ENCODE peak calls at places on chromosomes 11 and 22, in five cellular contexts. One of them, this sample, is unnamed.

GRCh38 chr22:23243006-23243573 is 62.8 kb downstream of the BCR start:
- DNase-seq in AG10803: no peak
- DNase-seq in omental fat pad: no peak
- DNase-seq in tibial nerve: no peak
- DNase-seq in type B pancreatic cell: no peak
- DNase-seq in this sample: no peak

GRCh38 chr11:129785383-129786111 is 30.1 kb upstream of the TMEM45B start:
- DNase-seq in tibial nerve: no peak
- DNase-seq in type B pancreatic cell: no peak
- DNase-seq in omental fat pad: no peak
- DNase-seq in AG10803: no peak
- DNase-seq in this sample: no peak

GRCh38 chr22:29658171-29658570 is 54.7 kb downstream of the NF2 start:
- DNase-seq in AG10803: no peak
- DNase-seq in omental fat pad: no peak
- DNase-seq in tibial nerve: no peak
- DNase-seq in type B pancreatic cell: no peak
- DNase-seq in this sample: peak; percentile 52

GRCh38 chr22:30305906-30306628 is 16.8 kb upstream of the CASTOR1 start:
- DNase-seq in tibial nerve: no peak
- DNase-seq in type B pancreatic cell: no peak
- DNase-seq in AG10803: no peak
- DNase-seq in omental fat pad: no peak
- DNase-seq in this sample: no peak

GRCh38 chr22:50585238-50585637 is 2.6 kb upstream of the CHKB start:
- DNase-seq in tibial nerve: no peak
- DNase-seq in type B pancreatic cell: no peak
- DNase-seq in AG10803: no peak
- DNase-seq in omental fat pad: no peak
- DNase-seq in this sample: no peak

GRCh38 chr11:75558939-75559843 is 2.9 kb upstream of the SERPINH1 start:
- DNase-seq in tibial nerve: peak; percentile 61
- DNase-seq in type B pancreatic cell: no peak
- DNase-seq in omental fat pad: no peak
- DNase-seq in AG10803: peak; percentile 87
- DNase-seq in this sample: no peak

GRCh38 chr11:95296165-95296564 is 65.2 kb upstream of the SESN3 start:
- DNase-seq in AG10803: no peak
- DNase-seq in type B pancreatic cell: no peak
- DNase-seq in tibial nerve: no peak
- DNase-seq in omental fat pad: no peak
- DNase-seq in this sample: no peak

GRCh38 chr11:120344302-120345004 is 8.2 kb downstream of the ARHGEF12 start:
- DNase-seq in tibial nerve: no peak
- DNase-seq in omental fat pad: no peak
- DNase-seq in type B pancreatic cell: no peak
- DNase-seq in AG10803: peak; percentile 57
- DNase-seq in this sample: no peak

GRCh38 chr22:28949788-28950187 is 66.4 kb downstream of the ZNRF3 start:
- DNase-seq in type B pancreatic cell: no peak
- DNase-seq in omental fat pad: no peak
- DNase-seq in AG10803: peak; percentile 33
- DNase-seq in tibial nerve: no peak
- DNase-seq in this sample: no peak

GRCh38 chr11:12219732-12220131 is 109.3 kb downstream of the MICAL2 start:
- DNase-seq in type B pancreatic cell: no peak
- DNase-seq in tibial nerve: no peak
- DNase-seq in omental fat pad: no peak
- DNase-seq in AG10803: no peak
- DNase-seq in this sample: no peak

GRCh38 chr11:88508808-88509581 is 171.5 kb upstream of the CTSC start:
- DNase-seq in tibial nerve: no peak
- DNase-seq in type B pancreatic cell: no peak
- DNase-seq in AG10803: peak; percentile 19
- DNase-seq in omental fat pad: no peak
- DNase-seq in this sample: no peak

GRCh38 chr11:70806461-70807194 is 408.3 kb downstream of the CTTN start:
- DNase-seq in type B pancreatic cell: no peak
- DNase-seq in tibial nerve: no peak
- DNase-seq in AG10803: no peak
- DNase-seq in omental fat pad: no peak
- DNase-seq in this sample: no peak

GRCh38 chr11:118058311-118059230 is 18.3 kb upstream of the TMPRSS4 start:
- DNase-seq in omental fat pad: no peak
- DNase-seq in AG10803: no peak
- DNase-seq in tibial nerve: no peak
- DNase-seq in type B pancreatic cell: no peak
- DNase-seq in this sample: no peak

GRCh38 chr11:28384418-28384817 is 276.2 kb downstream of the METTL15 start:
- DNase-seq in type B pancreatic cell: no peak
- DNase-seq in AG10803: peak; percentile 99
- DNase-seq in omental fat pad: no peak
- DNase-seq in tibial nerve: no peak
- DNase-seq in this sample: no peak

GRCh38 chr11:109320595-109320994 is 101.4 kb upstream of the C11orf87 start:
- DNase-seq in omental fat pad: no peak
- DNase-seq in type B pancreatic cell: no peak
- DNase-seq in AG10803: peak; percentile 59
- DNase-seq in tibial nerve: no peak
- DNase-seq in this sample: no peak

GRCh38 chr11:1346669-1347390 is 37.4 kb upstream of the TOLLIP start:
- DNase-seq in omental fat pad: peak; percentile 11
- DNase-seq in tibial nerve: no peak
- DNase-seq in AG10803: no peak
- DNase-seq in type B pancreatic cell: no peak
- DNase-seq in this sample: peak; percentile 38

GRCh38 chr11:101019870-101020269 is 109.7 kb downstream of the PGR start:
- DNase-seq in AG10803: no peak
- DNase-seq in type B pancreatic cell: no peak
- DNase-seq in tibial nerve: no peak
- DNase-seq in omental fat pad: no peak
- DNase-seq in this sample: no peak

GRCh38 chr11:60396790-60397189 is 531 bp downstream of the MS4A14 start:
- DNase-seq in tibial nerve: no peak
- DNase-seq in omental fat pad: no peak
- DNase-seq in AG10803: no peak
- DNase-seq in type B pancreatic cell: no peak
- DNase-seq in this sample: peak; percentile 56

GRCh38 chr22:49852898-49853894 is at the start of gene ZBED4:
- DNase-seq in AG10803: peak; percentile 92
- DNase-seq in type B pancreatic cell: peak; percentile 99
- DNase-seq in omental fat pad: peak; percentile 82
- DNase-seq in tibial nerve: peak; percentile 85
- DNase-seq in this sample: peak; percentile 97

GRCh38 chr11:130531061-130531460 is 82.6 kb downstream of the ADAMTS15 start:
- DNase-seq in tibial nerve: no peak
- DNase-seq in omental fat pad: no peak
- DNase-seq in type B pancreatic cell: no peak
- DNase-seq in AG10803: peak; percentile 87
- DNase-seq in this sample: no peak

GRCh38 chr11:9315078-9315688 is 790 bp upstream of the TMEM41B start:
- DNase-seq in omental fat pad: no peak
- DNase-seq in AG10803: no peak
- DNase-seq in type B pancreatic cell: no peak
- DNase-seq in tibial nerve: no peak
- DNase-seq in this sample: no peak

GRCh38 chr11:86358720-86359119 is 16.0 kb upstream of the CCDC81 start:
- DNase-seq in omental fat pad: no peak
- DNase-seq in AG10803: no peak
- DNase-seq in type B pancreatic cell: no peak
- DNase-seq in tibial nerve: no peak
- DNase-seq in this sample: no peak

GRCh38 chr11:71212871-71213559 is 39.4 kb downstream of the SHANK2 start:
- DNase-seq in AG10803: peak; percentile 28
- DNase-seq in tibial nerve: no peak
- DNase-seq in type B pancreatic cell: no peak
- DNase-seq in omental fat pad: no peak
- DNase-seq in this sample: no peak

GRCh38 chr11:88508558-88508807 is 170.9 kb upstream of the CTSC start:
- DNase-seq in omental fat pad: no peak
- DNase-seq in tibial nerve: no peak
- DNase-seq in type B pancreatic cell: no peak
- DNase-seq in AG10803: no peak
- DNase-seq in this sample: no peak

GRCh38 chr11:61120865-61121831 is 18.9 kb downstream of the CD5 start:
- DNase-seq in omental fat pad: no peak
- DNase-seq in type B pancreatic cell: no peak
- DNase-seq in tibial nerve: no peak
- DNase-seq in AG10803: peak; percentile 15
- DNase-seq in this sample: no peak

GRCh38 chr11:32005786-32006406 is 85.0 kb upstream of the RCN1 start:
- DNase-seq in tibial nerve: no peak
- DNase-seq in AG10803: peak; percentile 11
- DNase-seq in type B pancreatic cell: no peak
- DNase-seq in omental fat pad: no peak
- DNase-seq in this sample: no peak

GRCh38 chr11:86888164-86888977 is 66.8 kb downstream of the FZD4 start:
- DNase-seq in tibial nerve: no peak
- DNase-seq in type B pancreatic cell: no peak
- DNase-seq in AG10803: peak; percentile 95
- DNase-seq in omental fat pad: no peak
- DNase-seq in this sample: no peak

GRCh38 chr11:47843354-47844060 is 4.6 kb downstream of the NUP160 start:
- DNase-seq in omental fat pad: no peak
- DNase-seq in type B pancreatic cell: no peak
- DNase-seq in AG10803: no peak
- DNase-seq in tibial nerve: no peak
- DNase-seq in this sample: no peak

GRCh38 chr11:30585067-30585891 is 874 bp downstream of the MPPED2 start:
- DNase-seq in type B pancreatic cell: peak; percentile 68
- DNase-seq in AG10803: no peak
- DNase-seq in omental fat pad: no peak
- DNase-seq in tibial nerve: no peak
- DNase-seq in this sample: no peak

GRCh38 chr11:20609727-20610707 is 10.6 kb downstream of the SLC6A5 start:
- DNase-seq in tibial nerve: peak; percentile 47
- DNase-seq in AG10803: peak; percentile 51
- DNase-seq in type B pancreatic cell: peak; percentile 91
- DNase-seq in omental fat pad: peak; percentile 59
- DNase-seq in this sample: no peak

GRCh38 chr11:45885921-45886721 is 670 bp downstream of the MAPK8IP1 start:
- DNase-seq in type B pancreatic cell: no peak
- DNase-seq in AG10803: no peak
- DNase-seq in omental fat pad: no peak
- DNase-seq in tibial nerve: no peak
- DNase-seq in this sample: no peak

GRCh38 chr11:27209562-27210005 is 153.4 kb downstream of the CCDC34 start:
- DNase-seq in type B pancreatic cell: no peak
- DNase-seq in omental fat pad: no peak
- DNase-seq in AG10803: peak; percentile 95
- DNase-seq in tibial nerve: no peak
- DNase-seq in this sample: no peak

GRCh38 chr11:65574963-65575567 is 788 bp upstream of the EHBP1L1 start:
- DNase-seq in type B pancreatic cell: no peak
- DNase-seq in AG10803: no peak
- DNase-seq in omental fat pad: no peak
- DNase-seq in tibial nerve: no peak
- DNase-seq in this sample: no peak

GRCh38 chr22:38177926-38178604 is 3.6 kb downstream of the PLA2G6 start:
- DNase-seq in AG10803: peak; percentile 93
- DNase-seq in tibial nerve: peak; percentile 64
- DNase-seq in omental fat pad: no peak
- DNase-seq in type B pancreatic cell: no peak
- DNase-seq in this sample: peak; percentile 26

GRCh38 chr22:35930933-35931332 is 97.7 kb downstream of the RBFOX2 start:
- DNase-seq in AG10803: peak; percentile 81
- DNase-seq in omental fat pad: no peak
- DNase-seq in tibial nerve: peak; percentile 47
- DNase-seq in type B pancreatic cell: no peak
- DNase-seq in this sample: no peak

GRCh38 chr11:32032478-32032877 is 58.4 kb upstream of the RCN1 start:
- DNase-seq in AG10803: peak; percentile 18
- DNase-seq in tibial nerve: no peak
- DNase-seq in omental fat pad: no peak
- DNase-seq in type B pancreatic cell: no peak
- DNase-seq in this sample: no peak

GRCh38 chr22:30196141-30196866 is 50.3 kb downstream of the LIF start:
- DNase-seq in omental fat pad: peak; percentile 43
- DNase-seq in tibial nerve: peak; percentile 80
- DNase-seq in AG10803: peak; percentile 99
- DNase-seq in type B pancreatic cell: no peak
- DNase-seq in this sample: peak; percentile 98

GRCh38 chr11:126105022-126105747 is 42.5 kb upstream of the CDON start:
- DNase-seq in tibial nerve: no peak
- DNase-seq in omental fat pad: no peak
- DNase-seq in AG10803: no peak
- DNase-seq in type B pancreatic cell: no peak
- DNase-seq in this sample: no peak
- TF ChIP-seq CTCF in tibial nerve: no peak
- TF ChIP-seq CTCF in omental fat pad: no peak
- TF ChIP-seq CTCF in AG10803: no peak
- TF ChIP-seq CTCF in type B pancreatic cell: no peak
- TF ChIP-seq CTCF in this sample: no peak

GRCh38 chr11:102451693-102452460 is 688 bp downstream of the TMEM123 start:
- DNase-seq in tibial nerve: peak; percentile 38
- DNase-seq in omental fat pad: peak; percentile 37
- DNase-seq in AG10803: peak; percentile 38
- DNase-seq in type B pancreatic cell: peak; percentile 74
- DNase-seq in this sample: peak; percentile 57
- TF ChIP-seq CTCF in tibial nerve: no peak
- TF ChIP-seq CTCF in omental fat pad: no peak
- TF ChIP-seq CTCF in AG10803: peak; percentile 15
- TF ChIP-seq CTCF in type B pancreatic cell: no peak
- TF ChIP-seq CTCF in this sample: no peak

DNA sequence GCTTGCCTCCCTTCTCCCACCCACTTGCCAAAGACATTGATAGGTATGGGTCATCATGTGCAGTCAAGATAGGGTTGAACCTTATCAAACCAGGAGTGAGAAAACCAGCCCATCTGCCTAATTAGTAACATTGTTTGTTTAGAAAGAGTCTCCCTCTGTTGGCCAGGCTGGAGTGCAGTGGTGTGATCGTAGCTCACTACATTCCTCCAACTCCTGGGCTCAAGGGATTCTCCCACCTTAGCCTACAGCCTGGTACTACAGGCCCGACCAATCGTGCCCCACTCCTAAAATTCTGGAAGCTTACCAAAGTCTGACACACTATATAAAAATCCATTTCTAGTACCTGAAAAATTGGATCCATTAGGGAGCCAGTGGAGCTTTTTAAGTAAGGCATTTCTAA is 4.5 kb downstream of the C11orf71 start:
- DNase-seq in omental fat pad: no peak
- DNase-seq in tibial nerve: no peak
- DNase-seq in AG10803: no peak
- DNase-seq in type B pancreatic cell: no peak
- DNase-seq in this sample: no peak
- TF ChIP-seq CTCF in omental fat pad: no peak
- TF ChIP-seq CTCF in tibial nerve: no peak
- TF ChIP-seq CTCF in AG10803: peak; percentile 42
- TF ChIP-seq CTCF in type B pancreatic cell: no peak
- TF ChIP-seq CTCF in this sample: no peak

DNA sequence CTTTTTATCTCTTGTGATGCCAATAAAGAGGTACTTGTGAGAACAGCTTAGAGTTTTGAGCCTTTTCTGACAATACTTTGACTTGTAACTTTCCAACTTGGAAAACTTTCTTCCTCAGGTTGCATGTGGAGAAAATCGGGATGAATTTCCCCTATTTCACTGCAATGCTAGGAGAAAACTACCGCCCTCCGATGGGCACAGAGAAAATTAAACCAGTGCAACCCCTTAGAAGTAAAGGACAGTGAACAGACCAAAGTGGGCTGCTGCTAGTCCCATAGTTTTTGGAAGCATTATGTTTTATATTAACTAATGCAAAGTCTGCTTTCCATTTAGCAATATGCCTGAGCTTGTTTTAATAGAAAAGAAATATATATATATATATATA is 195.5 kb upstream of the RAG2 start:
- DNase-seq in type B pancreatic cell: no peak
- DNase-seq in tibial nerve: no peak
- DNase-seq in omental fat pad: no peak
- DNase-seq in AG10803: no peak
- DNase-seq in this sample: no peak
- TF ChIP-seq CTCF in type B pancreatic cell: peak; percentile 50
- TF ChIP-seq CTCF in tibial nerve: no peak
- TF ChIP-seq CTCF in omental fat pad: no peak
- TF ChIP-seq CTCF in AG10803: peak; percentile 15
- TF ChIP-seq CTCF in this sample: no peak